ENCODE peak calls at places on chromosomes 7 and 10, in seven cellular contexts. One of them, this sample, is unnamed.

GRCh38 chr7:105776068-105776790 is 100.2 kb downstream of the ATXN7L1 start:
- DNase-seq in stomach: peak; percentile 35
- DNase-seq in transverse colon: peak; percentile 39
- DNase-seq in SK-N-SH: no peak
- DNase-seq in HepG2: peak; percentile 90
- DNase-seq in sigmoid colon: peak; percentile 85
- DNase-seq in K562: peak; percentile 54
- DNase-seq in this sample: no peak

GRCh38 chr10:4355346-4355745 is 470.7 kb upstream of the AKR1E2 start:
- DNase-seq in SK-N-SH: no peak
- DNase-seq in transverse colon: no peak
- DNase-seq in K562: no peak
- DNase-seq in stomach: no peak
- DNase-seq in HepG2: no peak
- DNase-seq in sigmoid colon: no peak
- DNase-seq in this sample: no peak

GRCh38 chr7:2633538-2634264 is 1.9 kb downstream of the TTYH3 start:
- DNase-seq in stomach: no peak
- DNase-seq in transverse colon: no peak
- DNase-seq in HepG2: peak; percentile 45
- DNase-seq in SK-N-SH: peak; percentile 65
- DNase-seq in sigmoid colon: peak; percentile 86
- DNase-seq in K562: peak; percentile 39
- DNase-seq in this sample: no peak

GRCh38 chr10:131983780-131984179 is 2.1 kb upstream of the BNIP3 start:
- DNase-seq in sigmoid colon: no peak
- DNase-seq in transverse colon: no peak
- DNase-seq in HepG2: peak; percentile 63
- DNase-seq in stomach: no peak
- DNase-seq in SK-N-SH: no peak
- DNase-seq in K562: no peak
- DNase-seq in this sample: no peak

GRCh38 chr10:17683541-17683940 is 39.6 kb downstream of the STAM start:
- DNase-seq in transverse colon: no peak
- DNase-seq in K562: no peak
- DNase-seq in stomach: no peak
- DNase-seq in HepG2: no peak
- DNase-seq in SK-N-SH: no peak
- DNase-seq in sigmoid colon: no peak
- DNase-seq in this sample: no peak

GRCh38 chr7:77697535-77697831 is 1.2 kb downstream of the RSBN1L start:
- DNase-seq in stomach: no peak
- DNase-seq in K562: no peak
- DNase-seq in HepG2: no peak
- DNase-seq in sigmoid colon: peak; percentile 83
- DNase-seq in transverse colon: peak; percentile 62
- DNase-seq in SK-N-SH: peak; percentile 64
- DNase-seq in this sample: no peak

GRCh38 chr10:58431903-58432302 is 46.7 kb downstream of the TFAM start:
- DNase-seq in K562: no peak
- DNase-seq in transverse colon: no peak
- DNase-seq in HepG2: no peak
- DNase-seq in SK-N-SH: no peak
- DNase-seq in sigmoid colon: no peak
- DNase-seq in stomach: no peak
- DNase-seq in this sample: no peak

GRCh38 chr7:13778967-13779366 is 210.5 kb downstream of the ETV1 start:
- DNase-seq in sigmoid colon: no peak
- DNase-seq in transverse colon: no peak
- DNase-seq in K562: no peak
- DNase-seq in stomach: no peak
- DNase-seq in SK-N-SH: no peak
- DNase-seq in HepG2: no peak
- DNase-seq in this sample: no peak

GRCh38 chr10:87734987-87735827 is 75.5 kb downstream of the PAPSS2 start:
- DNase-seq in HepG2: peak; percentile 25
- DNase-seq in stomach: no peak
- DNase-seq in K562: peak; percentile 43
- DNase-seq in SK-N-SH: peak; percentile 66
- DNase-seq in transverse colon: no peak
- DNase-seq in sigmoid colon: no peak
- DNase-seq in this sample: no peak

GRCh38 chr10:93542358-93542791 is 24.1 kb upstream of the FFAR4 start:
- DNase-seq in stomach: peak; percentile 45
- DNase-seq in transverse colon: peak; percentile 80
- DNase-seq in sigmoid colon: no peak
- DNase-seq in K562: peak; percentile 19
- DNase-seq in SK-N-SH: peak; percentile 68
- DNase-seq in HepG2: no peak
- DNase-seq in this sample: no peak
- TF ChIP-seq CTCF in stomach: no peak
- TF ChIP-seq CTCF in transverse colon: no peak
- TF ChIP-seq CTCF in sigmoid colon: no peak
- TF ChIP-seq CTCF in K562: no peak
- TF ChIP-seq CTCF in SK-N-SH: no peak
- TF ChIP-seq CTCF in HepG2: no peak
- TF ChIP-seq CTCF in this sample: no peak

DNA sequence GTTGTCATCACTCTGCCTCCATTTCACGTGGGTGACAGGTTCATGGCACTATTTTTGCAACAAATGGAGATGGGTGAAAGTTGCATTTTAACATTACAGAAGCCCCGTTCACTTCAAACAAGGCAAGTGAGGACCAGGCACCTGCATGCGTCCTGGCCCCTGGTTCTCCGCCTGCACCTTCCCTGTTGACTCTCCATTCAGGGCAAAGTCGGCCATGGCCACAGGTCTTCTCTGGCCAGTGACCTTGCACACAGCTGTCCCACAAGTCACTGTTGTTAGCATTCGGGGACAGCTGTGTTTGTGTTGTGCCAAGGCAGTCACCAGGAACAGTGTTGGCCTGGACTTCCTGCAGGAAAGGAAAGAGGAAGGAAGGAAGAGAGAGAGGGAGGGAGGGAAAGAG is 554.9 kb downstream of the TCERG1L start:
- DNase-seq in HepG2: no peak
- DNase-seq in K562: no peak
- DNase-seq in stomach: no peak
- DNase-seq in SK-N-SH: no peak
- DNase-seq in sigmoid colon: peak; percentile 24
- DNase-seq in transverse colon: no peak
- DNase-seq in this sample: peak; percentile 54
- TF ChIP-seq EP300 in HepG2: no peak
- TF ChIP-seq EP300 in K562: no peak
- TF ChIP-seq EP300 in stomach: no peak
- TF ChIP-seq EP300 in SK-N-SH: no peak
- TF ChIP-seq EP300 in sigmoid colon: no peak
- TF ChIP-seq EP300 in transverse colon: no peak
- TF ChIP-seq EP300 in this sample: no peak

GRCh38 chr7:147571436-147572180 is 1019.0 kb upstream of the C7orf33 start:
- DNase-seq in HepG2: no peak
- DNase-seq in K562: no peak
- DNase-seq in sigmoid colon: no peak
- DNase-seq in transverse colon: no peak
- DNase-seq in stomach: no peak
- DNase-seq in SK-N-SH: no peak
- DNase-seq in this sample: no peak
- TF ChIP-seq POLR2AphosphoS5 in HepG2: no peak
- TF ChIP-seq POLR2AphosphoS5 in K562: no peak
- TF ChIP-seq POLR2AphosphoS5 in sigmoid colon: no peak
- TF ChIP-seq POLR2AphosphoS5 in transverse colon: no peak
- TF ChIP-seq POLR2AphosphoS5 in stomach: no peak
- TF ChIP-seq POLR2AphosphoS5 in SK-N-SH: no peak
- TF ChIP-seq POLR2AphosphoS5 in this sample: no peak

GRCh38 chr7:124155400-124156022 is 122.6 kb upstream of the TMEM229A start:
- DNase-seq in HepG2: peak; percentile 6
- DNase-seq in K562: peak; percentile 11
- DNase-seq in SK-N-SH: peak; percentile 23
- DNase-seq in sigmoid colon: no peak
- DNase-seq in transverse colon: no peak
- DNase-seq in stomach: no peak
- DNase-seq in this sample: no peak

GRCh38 chr7:124152859-124153692 is 120.2 kb upstream of the TMEM229A start:
- DNase-seq in SK-N-SH: peak; percentile 34
- DNase-seq in K562: peak; percentile 9
- DNase-seq in transverse colon: no peak
- DNase-seq in HepG2: peak; percentile 27
- DNase-seq in stomach: no peak
- DNase-seq in sigmoid colon: no peak
- DNase-seq in this sample: no peak
- TF ChIP-seq CTCF in SK-N-SH: peak; percentile 60
- TF ChIP-seq CTCF in K562: no peak
- TF ChIP-seq CTCF in transverse colon: peak; percentile 25
- TF ChIP-seq CTCF in HepG2: peak; percentile 46
- TF ChIP-seq CTCF in stomach: no peak
- TF ChIP-seq CTCF in sigmoid colon: no peak
- TF ChIP-seq CTCF in this sample: no peak

GRCh38 chr7:70663680-70664079 is 468.3 kb upstream of the GALNT17 start:
- DNase-seq in sigmoid colon: no peak
- DNase-seq in stomach: no peak
- DNase-seq in K562: no peak
- DNase-seq in HepG2: no peak
- DNase-seq in transverse colon: no peak
- DNase-seq in SK-N-SH: no peak
- DNase-seq in this sample: no peak
- TF ChIP-seq EP300 in sigmoid colon: no peak
- TF ChIP-seq EP300 in stomach: no peak
- TF ChIP-seq EP300 in K562: no peak
- TF ChIP-seq EP300 in HepG2: no peak
- TF ChIP-seq EP300 in transverse colon: no peak
- TF ChIP-seq EP300 in SK-N-SH: no peak
- TF ChIP-seq EP300 in this sample: no peak

This sample was measured in suprapubic skin.